ENCODE peak calls at places on chromosomes 4 and X, in nine cellular contexts. One of them, this sample, is unnamed.

GRCh38 chr4:101972791-101973190 is 182.3 kb downstream of the BANK1 start:
- DNase-seq in germinal center: no peak
- DNase-seq in AG08396: no peak
- DNase-seq in caudate nucleus: no peak
- DNase-seq in IMR-90: no peak
- DNase-seq in activated CD4-positive, alpha-beta T cell treated with anti-CD3 and anti-CD28 coated beads, Interleukin-2, amount 50 U/mL, for 1 hour: no peak
- DNase-seq in tibial artery: no peak
- DNase-seq in left lung: no peak
- DNase-seq in Kasumi-1: no peak
- DNase-seq in this sample: no peak

GRCh38 chr4:8699479-8700145 is 107.0 kb downstream of the CPZ start:
- DNase-seq in caudate nucleus: no peak
- DNase-seq in Kasumi-1: no peak
- DNase-seq in tibial artery: no peak
- DNase-seq in left lung: no peak
- DNase-seq in activated CD4-positive, alpha-beta T cell treated with anti-CD3 and anti-CD28 coated beads, Interleukin-2, amount 50 U/mL, for 1 hour: no peak
- DNase-seq in AG08396: no peak
- DNase-seq in germinal center: no peak
- DNase-seq in IMR-90: no peak
- DNase-seq in this sample: no peak

GRCh38 chr4:145602129-145602760 is 16.9 kb upstream of the MMAA start:
- DNase-seq in germinal center: no peak
- DNase-seq in caudate nucleus: no peak
- DNase-seq in AG08396: no peak
- DNase-seq in Kasumi-1: no peak
- DNase-seq in left lung: no peak
- DNase-seq in activated CD4-positive, alpha-beta T cell treated with anti-CD3 and anti-CD28 coated beads, Interleukin-2, amount 50 U/mL, for 1 hour: no peak
- DNase-seq in tibial artery: no peak
- DNase-seq in IMR-90: peak; percentile 25
- DNase-seq in this sample: no peak

GRCh38 chr4:56261027-56261426 is 126.3 kb downstream of the AASDH start:
- DNase-seq in left lung: no peak
- DNase-seq in IMR-90: no peak
- DNase-seq in activated CD4-positive, alpha-beta T cell treated with anti-CD3 and anti-CD28 coated beads, Interleukin-2, amount 50 U/mL, for 1 hour: no peak
- DNase-seq in tibial artery: no peak
- DNase-seq in AG08396: no peak
- DNase-seq in Kasumi-1: peak; percentile 37
- DNase-seq in germinal center: peak; percentile 6
- DNase-seq in caudate nucleus: peak; percentile 13
- DNase-seq in this sample: no peak

GRCh38 chr4:112589207-112589606 is 47.5 kb downstream of the ZGRF1 start:
- DNase-seq in germinal center: no peak
- DNase-seq in AG08396: peak; percentile 9
- DNase-seq in activated CD4-positive, alpha-beta T cell treated with anti-CD3 and anti-CD28 coated beads, Interleukin-2, amount 50 U/mL, for 1 hour: no peak
- DNase-seq in Kasumi-1: no peak
- DNase-seq in caudate nucleus: no peak
- DNase-seq in tibial artery: no peak
- DNase-seq in left lung: no peak
- DNase-seq in IMR-90: peak; percentile 23
- DNase-seq in this sample: no peak

GRCh38 chr4:19213388-19213787 is 1038.3 kb upstream of the SLIT2 start:
- DNase-seq in Kasumi-1: no peak
- DNase-seq in left lung: no peak
- DNase-seq in activated CD4-positive, alpha-beta T cell treated with anti-CD3 and anti-CD28 coated beads, Interleukin-2, amount 50 U/mL, for 1 hour: no peak
- DNase-seq in caudate nucleus: no peak
- DNase-seq in IMR-90: peak; percentile 54
- DNase-seq in tibial artery: no peak
- DNase-seq in germinal center: no peak
- DNase-seq in AG08396: peak; percentile 2
- DNase-seq in this sample: no peak

GRCh38 chrX:18351774-18352173 is 2.7 kb downstream of the SCML2 start:
- DNase-seq in activated CD4-positive, alpha-beta T cell treated with anti-CD3 and anti-CD28 coated beads, Interleukin-2, amount 50 U/mL, for 1 hour: no peak
- DNase-seq in AG08396: no peak
- DNase-seq in caudate nucleus: no peak
- DNase-seq in tibial artery: no peak
- DNase-seq in Kasumi-1: peak; percentile 68
- DNase-seq in left lung: no peak
- DNase-seq in IMR-90: no peak
- DNase-seq in germinal center: no peak
- DNase-seq in this sample: no peak

GRCh38 chrX:1587161-1587560 is 4.2 kb upstream of the AKAP17A start:
- DNase-seq in left lung: no peak
- DNase-seq in IMR-90: no peak
- DNase-seq in Kasumi-1: no peak
- DNase-seq in tibial artery: no peak
- DNase-seq in germinal center: peak; percentile 65
- DNase-seq in activated CD4-positive, alpha-beta T cell treated with anti-CD3 and anti-CD28 coated beads, Interleukin-2, amount 50 U/mL, for 1 hour: no peak
- DNase-seq in caudate nucleus: no peak
- DNase-seq in AG08396: no peak
- DNase-seq in this sample: no peak

GRCh38 chr4:165867961-165868360 is 5.1 kb upstream of the TLL1 start:
- DNase-seq in caudate nucleus: no peak
- DNase-seq in activated CD4-positive, alpha-beta T cell treated with anti-CD3 and anti-CD28 coated beads, Interleukin-2, amount 50 U/mL, for 1 hour: no peak
- DNase-seq in germinal center: no peak
- DNase-seq in left lung: no peak
- DNase-seq in IMR-90: no peak
- DNase-seq in tibial artery: no peak
- DNase-seq in Kasumi-1: no peak
- DNase-seq in AG08396: no peak
- DNase-seq in this sample: no peak

GRCh38 chr4:1325176-1325480 is 21.9 kb upstream of the UVSSA start:
- DNase-seq in tibial artery: no peak
- DNase-seq in caudate nucleus: no peak
- DNase-seq in left lung: no peak
- DNase-seq in germinal center: no peak
- DNase-seq in Kasumi-1: no peak
- DNase-seq in activated CD4-positive, alpha-beta T cell treated with anti-CD3 and anti-CD28 coated beads, Interleukin-2, amount 50 U/mL, for 1 hour: no peak
- DNase-seq in IMR-90: no peak
- DNase-seq in AG08396: no peak
- DNase-seq in this sample: no peak

GRCh38 chr4:165095291-165095690 is 17.4 kb downstream of the TMEM192 start:
- DNase-seq in activated CD4-positive, alpha-beta T cell treated with anti-CD3 and anti-CD28 coated beads, Interleukin-2, amount 50 U/mL, for 1 hour: no peak
- DNase-seq in AG08396: no peak
- DNase-seq in IMR-90: no peak
- DNase-seq in left lung: no peak
- DNase-seq in tibial artery: no peak
- DNase-seq in germinal center: no peak
- DNase-seq in Kasumi-1: no peak
- DNase-seq in caudate nucleus: no peak
- DNase-seq in this sample: no peak

GRCh38 chrX:132480581-132481203 is 8.1 kb downstream of the MBNL3 start:
- DNase-seq in Kasumi-1: peak; percentile 50
- DNase-seq in AG08396: peak; percentile 21
- DNase-seq in caudate nucleus: peak; percentile 0
- DNase-seq in tibial artery: no peak
- DNase-seq in germinal center: peak; percentile 41
- DNase-seq in IMR-90: peak; percentile 20
- DNase-seq in left lung: peak; percentile 30
- DNase-seq in activated CD4-positive, alpha-beta T cell treated with anti-CD3 and anti-CD28 coated beads, Interleukin-2, amount 50 U/mL, for 1 hour: peak; percentile 19
- DNase-seq in this sample: peak; percentile 1

GRCh38 chr4:138910201-138910913 is 105.2 kb upstream of the NOCT start:
- DNase-seq in IMR-90: peak; percentile 55
- DNase-seq in AG08396: peak; percentile 25
- DNase-seq in tibial artery: no peak
- DNase-seq in caudate nucleus: no peak
- DNase-seq in activated CD4-positive, alpha-beta T cell treated with anti-CD3 and anti-CD28 coated beads, Interleukin-2, amount 50 U/mL, for 1 hour: no peak
- DNase-seq in germinal center: no peak
- DNase-seq in Kasumi-1: no peak
- DNase-seq in left lung: no peak
- DNase-seq in this sample: no peak

GRCh38 chr4:37002625-37003024 is 241.9 kb upstream of the NWD2 start:
- DNase-seq in Kasumi-1: no peak
- DNase-seq in IMR-90: no peak
- DNase-seq in activated CD4-positive, alpha-beta T cell treated with anti-CD3 and anti-CD28 coated beads, Interleukin-2, amount 50 U/mL, for 1 hour: no peak
- DNase-seq in left lung: no peak
- DNase-seq in germinal center: no peak
- DNase-seq in tibial artery: no peak
- DNase-seq in AG08396: no peak
- DNase-seq in caudate nucleus: no peak
- DNase-seq in this sample: no peak

GRCh38 chr4:161320377-161320776 is 843.4 kb downstream of the FSTL5 start:
- DNase-seq in IMR-90: no peak
- DNase-seq in left lung: no peak
- DNase-seq in AG08396: no peak
- DNase-seq in germinal center: no peak
- DNase-seq in caudate nucleus: no peak
- DNase-seq in Kasumi-1: peak; percentile 49
- DNase-seq in activated CD4-positive, alpha-beta T cell treated with anti-CD3 and anti-CD28 coated beads, Interleukin-2, amount 50 U/mL, for 1 hour: no peak
- DNase-seq in tibial artery: no peak
- DNase-seq in this sample: no peak

GRCh38 chrX:119512145-119512800 is 44.0 kb downstream of the SLC25A5 start:
- DNase-seq in activated CD4-positive, alpha-beta T cell treated with anti-CD3 and anti-CD28 coated beads, Interleukin-2, amount 50 U/mL, for 1 hour: no peak
- DNase-seq in caudate nucleus: no peak
- DNase-seq in tibial artery: peak; percentile 29
- DNase-seq in Kasumi-1: peak; percentile 30
- DNase-seq in germinal center: peak; percentile 10
- DNase-seq in AG08396: peak; percentile 76
- DNase-seq in IMR-90: peak; percentile 66
- DNase-seq in left lung: peak; percentile 68
- DNase-seq in this sample: no peak

GRCh38 chrX:40579880-40580536 is 762 bp upstream of the ATP6AP2 start:
- DNase-seq in activated CD4-positive, alpha-beta T cell treated with anti-CD3 and anti-CD28 coated beads, Interleukin-2, amount 50 U/mL, for 1 hour: no peak
- DNase-seq in left lung: no peak
- DNase-seq in AG08396: no peak
- DNase-seq in IMR-90: no peak
- DNase-seq in germinal center: no peak
- DNase-seq in Kasumi-1: peak; percentile 54
- DNase-seq in caudate nucleus: no peak
- DNase-seq in tibial artery: no peak
- DNase-seq in this sample: no peak

GRCh38 chrX:56025872-56026571 is 206.1 kb upstream of the KLF8 start:
- DNase-seq in germinal center: no peak
- DNase-seq in caudate nucleus: no peak
- DNase-seq in Kasumi-1: no peak
- DNase-seq in IMR-90: no peak
- DNase-seq in tibial artery: no peak
- DNase-seq in left lung: no peak
- DNase-seq in activated CD4-positive, alpha-beta T cell treated with anti-CD3 and anti-CD28 coated beads, Interleukin-2, amount 50 U/mL, for 1 hour: no peak
- DNase-seq in AG08396: no peak
- DNase-seq in this sample: no peak

GRCh38 chr4:5635826-5636196 is 72.5 kb downstream of the EVC2 start:
- DNase-seq in left lung: no peak
- DNase-seq in Kasumi-1: peak; percentile 5
- DNase-seq in germinal center: no peak
- DNase-seq in AG08396: peak; percentile 43
- DNase-seq in caudate nucleus: no peak
- DNase-seq in IMR-90: peak; percentile 87
- DNase-seq in activated CD4-positive, alpha-beta T cell treated with anti-CD3 and anti-CD28 coated beads, Interleukin-2, amount 50 U/mL, for 1 hour: no peak
- DNase-seq in tibial artery: no peak
- DNase-seq in this sample: no peak

GRCh38 chr4:94304365-94304971 is 38.2 kb downstream of the HPGDS start:
- DNase-seq in germinal center: peak; percentile 14
- DNase-seq in left lung: no peak
- DNase-seq in tibial artery: no peak
- DNase-seq in activated CD4-positive, alpha-beta T cell treated with anti-CD3 and anti-CD28 coated beads, Interleukin-2, amount 50 U/mL, for 1 hour: no peak
- DNase-seq in AG08396: peak; percentile 14
- DNase-seq in Kasumi-1: peak; percentile 70
- DNase-seq in IMR-90: peak; percentile 42
- DNase-seq in caudate nucleus: no peak
- DNase-seq in this sample: no peak

GRCh38 chrX:24085133-24085532 is 30.4 kb downstream of the EIF2S3 start:
- DNase-seq in caudate nucleus: no peak
- DNase-seq in germinal center: no peak
- DNase-seq in AG08396: no peak
- DNase-seq in activated CD4-positive, alpha-beta T cell treated with anti-CD3 and anti-CD28 coated beads, Interleukin-2, amount 50 U/mL, for 1 hour: no peak
- DNase-seq in IMR-90: no peak
- DNase-seq in tibial artery: no peak
- DNase-seq in Kasumi-1: no peak
- DNase-seq in left lung: no peak
- DNase-seq in this sample: no peak

GRCh38 chr4:98928131-98928504 is 815 bp downstream of the EIF4E start:
- DNase-seq in Kasumi-1: peak; percentile 81
- DNase-seq in germinal center: peak; percentile 73
- DNase-seq in caudate nucleus: peak; percentile 50
- DNase-seq in activated CD4-positive, alpha-beta T cell treated with anti-CD3 and anti-CD28 coated beads, Interleukin-2, amount 50 U/mL, for 1 hour: peak; percentile 55
- DNase-seq in AG08396: peak; percentile 78
- DNase-seq in left lung: peak; percentile 77
- DNase-seq in IMR-90: peak; percentile 78
- DNase-seq in tibial artery: peak; percentile 74
- DNase-seq in this sample: peak; percentile 49

GRCh38 chrX:133045986-133046385 is 50.9 kb downstream of the USP26 start:
- DNase-seq in left lung: no peak
- DNase-seq in activated CD4-positive, alpha-beta T cell treated with anti-CD3 and anti-CD28 coated beads, Interleukin-2, amount 50 U/mL, for 1 hour: no peak
- DNase-seq in Kasumi-1: peak; percentile 21
- DNase-seq in IMR-90: peak; percentile 1
- DNase-seq in germinal center: no peak
- DNase-seq in caudate nucleus: no peak
- DNase-seq in tibial artery: no peak
- DNase-seq in AG08396: peak; percentile 9
- DNase-seq in this sample: no peak

GRCh38 chr4:172983014-172983413 is 185.6 kb upstream of the GALNT7 start:
- DNase-seq in germinal center: no peak
- DNase-seq in AG08396: no peak
- DNase-seq in IMR-90: no peak
- DNase-seq in activated CD4-positive, alpha-beta T cell treated with anti-CD3 and anti-CD28 coated beads, Interleukin-2, amount 50 U/mL, for 1 hour: no peak
- DNase-seq in caudate nucleus: no peak
- DNase-seq in Kasumi-1: no peak
- DNase-seq in tibial artery: peak; percentile 42
- DNase-seq in left lung: no peak
- DNase-seq in this sample: no peak

GRCh38 chrX:146396409-146396808 is 413.2 kb upstream of the CXorf51B start:
- DNase-seq in activated CD4-positive, alpha-beta T cell treated with anti-CD3 and anti-CD28 coated beads, Interleukin-2, amount 50 U/mL, for 1 hour: no peak
- DNase-seq in AG08396: no peak
- DNase-seq in left lung: no peak
- DNase-seq in IMR-90: no peak
- DNase-seq in Kasumi-1: peak; percentile 3
- DNase-seq in tibial artery: no peak
- DNase-seq in germinal center: no peak
- DNase-seq in caudate nucleus: no peak
- DNase-seq in this sample: no peak

GRCh38 chrX:50100188-50100587 is 100.6 kb downstream of the AKAP4 start:
- DNase-seq in activated CD4-positive, alpha-beta T cell treated with anti-CD3 and anti-CD28 coated beads, Interleukin-2, amount 50 U/mL, for 1 hour: no peak
- DNase-seq in Kasumi-1: peak; percentile 47
- DNase-seq in tibial artery: no peak
- DNase-seq in IMR-90: no peak
- DNase-seq in left lung: no peak
- DNase-seq in germinal center: no peak
- DNase-seq in AG08396: no peak
- DNase-seq in caudate nucleus: no peak
- DNase-seq in this sample: no peak

GRCh38 chr4:169810325-169811323 is 52.9 kb upstream of the HPF1 start:
- DNase-seq in germinal center: peak; percentile 47
- DNase-seq in IMR-90: peak; percentile 81
- DNase-seq in AG08396: peak; percentile 74
- DNase-seq in caudate nucleus: no peak
- DNase-seq in Kasumi-1: peak; percentile 90
- DNase-seq in activated CD4-positive, alpha-beta T cell treated with anti-CD3 and anti-CD28 coated beads, Interleukin-2, amount 50 U/mL, for 1 hour: no peak
- DNase-seq in tibial artery: no peak
- DNase-seq in left lung: no peak
- DNase-seq in this sample: no peak

GRCh38 chrX:40663880-40664630 is 16.7 kb upstream of the CXorf38 start:
- DNase-seq in germinal center: no peak
- DNase-seq in AG08396: peak; percentile 21
- DNase-seq in activated CD4-positive, alpha-beta T cell treated with anti-CD3 and anti-CD28 coated beads, Interleukin-2, amount 50 U/mL, for 1 hour: no peak
- DNase-seq in Kasumi-1: no peak
- DNase-seq in left lung: no peak
- DNase-seq in caudate nucleus: no peak
- DNase-seq in tibial artery: no peak
- DNase-seq in IMR-90: peak; percentile 33
- DNase-seq in this sample: no peak

GRCh38 chr4:83860200-83860599 is 324.3 kb downstream of the GPAT3 start:
- DNase-seq in germinal center: no peak
- DNase-seq in caudate nucleus: no peak
- DNase-seq in tibial artery: no peak
- DNase-seq in Kasumi-1: no peak
- DNase-seq in left lung: no peak
- DNase-seq in activated CD4-positive, alpha-beta T cell treated with anti-CD3 and anti-CD28 coated beads, Interleukin-2, amount 50 U/mL, for 1 hour: no peak
- DNase-seq in IMR-90: no peak
- DNase-seq in AG08396: no peak
- DNase-seq in this sample: no peak